ENCODE peak calls at places on chromosomes 2 and 18, in eight cellular contexts. One of them, this sample, is unnamed.

GRCh38 chr2:208570851-208571763 is 164.5 kb downstream of the PTH2R start:
- DNase-seq in NCI-H446 treated with DMSO at 0.1 percent for 48 hours: no peak
- DNase-seq in stimulated activated CD4-positive, alpha-beta T cell treated with anti-CD3 and anti-CD28 coated beads, Interleukin-4, amount 100 ng/mL, for 24 hours: no peak
- DNase-seq in heart right ventricle: no peak
- DNase-seq in BJ: no peak
- DNase-seq in breast epithelium: no peak
- DNase-seq in fibroblast of villous mesenchyme: no peak
- DNase-seq in foreskin fibroblast: no peak
- DNase-seq in this sample: no peak

GRCh38 chr2:215970425-215970824 is 42.9 kb downstream of the MREG start:
- DNase-seq in NCI-H446 treated with DMSO at 0.1 percent for 48 hours: no peak
- DNase-seq in stimulated activated CD4-positive, alpha-beta T cell treated with anti-CD3 and anti-CD28 coated beads, Interleukin-4, amount 100 ng/mL, for 24 hours: peak
- DNase-seq in heart right ventricle: no peak
- DNase-seq in BJ: no peak
- DNase-seq in breast epithelium: no peak
- DNase-seq in fibroblast of villous mesenchyme: no peak
- DNase-seq in foreskin fibroblast: peak
- DNase-seq in this sample: no peak

GRCh38 chr2:144381716-144382115 is 138.2 kb downstream of the ZEB2 start:
- DNase-seq in NCI-H446 treated with DMSO at 0.1 percent for 48 hours: no peak
- DNase-seq in stimulated activated CD4-positive, alpha-beta T cell treated with anti-CD3 and anti-CD28 coated beads, Interleukin-4, amount 100 ng/mL, for 24 hours: no peak
- DNase-seq in heart right ventricle: no peak
- DNase-seq in BJ: no peak
- DNase-seq in breast epithelium: no peak
- DNase-seq in fibroblast of villous mesenchyme: no peak
- DNase-seq in foreskin fibroblast: no peak
- DNase-seq in this sample: no peak

GRCh38 chr2:69985684-69986083 is 24.3 kb upstream of the ASPRV1 start:
- DNase-seq in NCI-H446 treated with DMSO at 0.1 percent for 48 hours: no peak
- DNase-seq in stimulated activated CD4-positive, alpha-beta T cell treated with anti-CD3 and anti-CD28 coated beads, Interleukin-4, amount 100 ng/mL, for 24 hours: no peak
- DNase-seq in heart right ventricle: peak
- DNase-seq in BJ: no peak
- DNase-seq in breast epithelium: no peak
- DNase-seq in fibroblast of villous mesenchyme: peak
- DNase-seq in foreskin fibroblast: no peak
- DNase-seq in this sample: no peak

GRCh38 chr18:23058746-23059440 is 76.4 kb upstream of the CABLES1 start:
- DNase-seq in NCI-H446 treated with DMSO at 0.1 percent for 48 hours: no peak
- DNase-seq in stimulated activated CD4-positive, alpha-beta T cell treated with anti-CD3 and anti-CD28 coated beads, Interleukin-4, amount 100 ng/mL, for 24 hours: no peak
- DNase-seq in heart right ventricle: no peak
- DNase-seq in BJ: no peak
- DNase-seq in breast epithelium: no peak
- DNase-seq in fibroblast of villous mesenchyme: no peak
- DNase-seq in foreskin fibroblast: no peak
- DNase-seq in this sample: no peak

GRCh38 chr2:134041877-134042276 is 212.0 kb upstream of the MGAT5 start:
- DNase-seq in NCI-H446 treated with DMSO at 0.1 percent for 48 hours: no peak
- DNase-seq in stimulated activated CD4-positive, alpha-beta T cell treated with anti-CD3 and anti-CD28 coated beads, Interleukin-4, amount 100 ng/mL, for 24 hours: no peak
- DNase-seq in heart right ventricle: no peak
- DNase-seq in BJ: no peak
- DNase-seq in breast epithelium: no peak
- DNase-seq in fibroblast of villous mesenchyme: no peak
- DNase-seq in foreskin fibroblast: no peak
- DNase-seq in this sample: no peak

GRCh38 chr18:75253784-75254183 is 43.2 kb downstream of the TSHZ1 start:
- DNase-seq in NCI-H446 treated with DMSO at 0.1 percent for 48 hours: no peak
- DNase-seq in stimulated activated CD4-positive, alpha-beta T cell treated with anti-CD3 and anti-CD28 coated beads, Interleukin-4, amount 100 ng/mL, for 24 hours: no peak
- DNase-seq in heart right ventricle: no peak
- DNase-seq in BJ: no peak
- DNase-seq in breast epithelium: no peak
- DNase-seq in fibroblast of villous mesenchyme: peak
- DNase-seq in foreskin fibroblast: no peak
- DNase-seq in this sample: no peak

GRCh38 chr2:99444222-99444621 is 45.6 kb downstream of the REV1 start:
- DNase-seq in NCI-H446 treated with DMSO at 0.1 percent for 48 hours: no peak
- DNase-seq in stimulated activated CD4-positive, alpha-beta T cell treated with anti-CD3 and anti-CD28 coated beads, Interleukin-4, amount 100 ng/mL, for 24 hours: no peak
- DNase-seq in heart right ventricle: no peak
- DNase-seq in BJ: no peak
- DNase-seq in breast epithelium: no peak
- DNase-seq in fibroblast of villous mesenchyme: no peak
- DNase-seq in foreskin fibroblast: no peak
- DNase-seq in this sample: no peak

GRCh38 chr2:150676747-150677382 is 189.4 kb upstream of the RND3 start:
- DNase-seq in NCI-H446 treated with DMSO at 0.1 percent for 48 hours: no peak
- DNase-seq in stimulated activated CD4-positive, alpha-beta T cell treated with anti-CD3 and anti-CD28 coated beads, Interleukin-4, amount 100 ng/mL, for 24 hours: no peak
- DNase-seq in heart right ventricle: no peak
- DNase-seq in BJ: no peak
- DNase-seq in breast epithelium: no peak
- DNase-seq in fibroblast of villous mesenchyme: no peak
- DNase-seq in foreskin fibroblast: no peak
- DNase-seq in this sample: no peak

GRCh38 chr2:163640542-163641195 is 95.1 kb downstream of the FIGN start:
- DNase-seq in NCI-H446 treated with DMSO at 0.1 percent for 48 hours: no peak
- DNase-seq in stimulated activated CD4-positive, alpha-beta T cell treated with anti-CD3 and anti-CD28 coated beads, Interleukin-4, amount 100 ng/mL, for 24 hours: no peak
- DNase-seq in heart right ventricle: no peak
- DNase-seq in BJ: no peak
- DNase-seq in breast epithelium: no peak
- DNase-seq in fibroblast of villous mesenchyme: no peak
- DNase-seq in foreskin fibroblast: no peak
- DNase-seq in this sample: no peak

GRCh38 chr2:116142828-116143227 is 1671.7 kb upstream of the DDX18 start:
- DNase-seq in NCI-H446 treated with DMSO at 0.1 percent for 48 hours: no peak
- DNase-seq in stimulated activated CD4-positive, alpha-beta T cell treated with anti-CD3 and anti-CD28 coated beads, Interleukin-4, amount 100 ng/mL, for 24 hours: no peak
- DNase-seq in heart right ventricle: no peak
- DNase-seq in BJ: no peak
- DNase-seq in breast epithelium: no peak
- DNase-seq in fibroblast of villous mesenchyme: no peak
- DNase-seq in foreskin fibroblast: no peak
- DNase-seq in this sample: no peak